ENCODE peak calls at places on chromosomes 3 and 15, in four cellular contexts. V is stimulated activated CD8-positive, alpha-beta memory T cell treated with anti-CD3 and anti-CD28 coated beads, Interleukin-4, amount 100 ng/mL, for 24 hours; A is NCI-H2171 treated with DMSO at 0.1 percent for 48 hours; I is astrocyte of the cerebellum. F is an unnamed sample.

GRCh38 chr3:185253645-185254410 is at the start of gene EHHADH:
- DNase-seq in V (peak), A (peak), I (no peak), F (peak)

GRCh38 chr15:28904541-28905303 is 18.9 kb downstream of the APBA2 start:
- DNase-seq in V (no peak), A (no peak), I (no peak), F (no peak)

GRCh38 chr3:58952128-58952917 is 97.5 kb downstream of the CFAP20DC start:
- DNase-seq in V (no peak), A (no peak), I (no peak), F (no peak)

GRCh38 chr3:106813742-106814141 is 563.5 kb upstream of the CCDC54 start:
- DNase-seq in V (no peak), A (peak), I (no peak), F (no peak)

GRCh38 chr3:194072097-194072428 is 63.9 kb upstream of the HES1 start:
- DNase-seq in V (no peak), A (no peak), I (no peak), F (no peak)

GRCh38 chr3:178244653-178245384 is 291.4 kb upstream of the KCNMB2 start:
- DNase-seq in V (no peak), A (peak), I (no peak), F (no peak)

GRCh38 chr3:21377366-21377765 is 373.6 kb downstream of the ZNF385D start:
- DNase-seq in V (no peak), A (no peak), I (no peak), F (no peak)

GRCh38 chr3:61780455-61781239 is 219.3 kb downstream of the PTPRG start:
- DNase-seq in V (no peak), A (no peak), I (no peak), F (no peak)

GRCh38 chr15:75198560-75199346 is 2.9 kb upstream of the C15orf39 start:
- DNase-seq in V (peak), A (no peak), I (no peak), F (peak)

GRCh38 chr3:18648868-18649450 is 223.8 kb upstream of the SATB1 start:
- DNase-seq in V (no peak), A (no peak), I (no peak), F (no peak)